ENCODE peak calls at places on chromosomes 12 and 14, in seven cellular contexts. M, A, K, H, B, S and Z are unnamed samples.

GRCh38 chr12:131720921-131721320 is 10.0 kb downstream of the SFSWAP start:
- DNase-seq in M (peak; percentile 29), A (no peak), K (no peak), H (peak; percentile 94), B (no peak), S (no peak), Z (no peak)

GRCh38 chr14:75982724-75983358 is 1.0 kb upstream of the TGFB3 start:
- DNase-seq in M (peak; percentile 35), A (no peak), K (no peak), H (no peak), B (peak; percentile 83), S (no peak), Z (peak; percentile 83)

GRCh38 chr12:115341442-115341841 is 657.5 kb upstream of the TBX3 start:
- DNase-seq in M (peak; percentile 90), A (peak; percentile 56), K (no peak), H (peak; percentile 99), B (peak; percentile 48), S (no peak), Z (no peak)

GRCh38 chr14:23694085-23694975 is 58.2 kb downstream of the DHRS2 start:
- DNase-seq in M (peak; percentile 5), A (no peak), K (no peak), H (peak; percentile 76), B (no peak), S (peak; percentile 21), Z (no peak)

GRCh38 chr12:77324763-77325468 is 259.5 kb upstream of the E2F7 start:
- DNase-seq in M (peak; percentile 68), A (no peak), K (no peak), H (peak; percentile 50), B (peak; percentile 63), S (peak; percentile 61), Z (no peak)

GRCh38 chr12:116727902-116728301 is 10.0 kb downstream of the SPRING1 start:
- DNase-seq in M (no peak), A (no peak), K (no peak), H (no peak), B (no peak), S (no peak), Z (no peak)

GRCh38 chr14:31806249-31806648 is 245.0 kb downstream of the NUBPL start:
- DNase-seq in M (no peak), A (no peak), K (no peak), H (no peak), B (no peak), S (no peak), Z (no peak)

GRCh38 chr12:39236994-39237393 is 205.9 kb downstream of the KIF21A start:
- DNase-seq in M (peak; percentile 70), A (no peak), K (no peak), H (peak; percentile 55), B (no peak), S (no peak), Z (no peak)

GRCh38 chr14:90444077-90444696 is 47.4 kb downstream of the CALM1 start:
- DNase-seq in M (no peak), A (peak; percentile 26), K (no peak), H (peak; percentile 99), B (no peak), S (no peak), Z (no peak)

GRCh38 chr12:123952037-123952436 is 20.6 kb downstream of the CCDC92 start:
- DNase-seq in M (no peak), A (no peak), K (no peak), H (no peak), B (no peak), S (no peak), Z (no peak)

GRCh38 chr12:132159555-132160003 is 15.3 kb downstream of the NOC4L start:
- DNase-seq in M (no peak), A (no peak), K (no peak), H (no peak), B (no peak), S (no peak), Z (no peak)

GRCh38 chr12:78628701-78629100 is 235.9 kb upstream of the SYT1 start:
- DNase-seq in M (no peak), A (no peak), K (no peak), H (no peak), B (no peak), S (no peak), Z (no peak)
- H3K27ac ChIP-seq in M (no peak overlapping the region), A (no peak overlapping the region), K (no peak overlapping the region), H (no peak overlapping the region), B (no peak overlapping the region), S (no peak overlapping the region), Z (no peak overlapping the region)

GRCh38 chr14:22476005-22476751 is 112.8 kb downstream of the DAD1 start:
- DNase-seq in M (no peak), A (no peak), K (no peak), H (no peak), B (no peak), S (no peak), Z (no peak)
- H3K27ac ChIP-seq in M (no peak overlapping the region), A (no peak overlapping the region), K (no peak overlapping the region), H (no peak overlapping the region), B (no peak overlapping the region), S (no peak overlapping the region), Z (no peak overlapping the region)

GRCh38 chr12:94139816-94140215 is 8.6 kb upstream of the PLXNC1 start:
- DNase-seq in M (no peak), A (no peak), K (no peak), H (no peak), B (no peak), S (no peak), Z (no peak)
- H3K27ac ChIP-seq in M (no peak overlapping the region), A (no peak overlapping the region), K (no peak overlapping the region), H (no peak overlapping the region), B (no peak overlapping the region), S (no peak overlapping the region), Z (no peak overlapping the region)

GRCh38 chr12:21814327-21814726 is 39.8 kb upstream of the KCNJ8 start:
- DNase-seq in M (no peak), A (no peak), K (no peak), H (no peak), B (no peak), S (no peak), Z (no peak)
- H3K27ac ChIP-seq in M (no peak overlapping the region), A (peak overlapping the region; percentile 72), K (no peak overlapping the region), H (no peak overlapping the region), B (no peak overlapping the region), S (no peak overlapping the region), Z (no peak overlapping the region)

GRCh38 chr14:82694820-82695219 is 1161.2 kb upstream of the SEL1L start:
- DNase-seq in M (no peak), A (no peak), K (no peak), H (peak; percentile 34), B (no peak), S (no peak), Z (no peak)
- H3K27ac ChIP-seq in M (no peak overlapping the region), A (no peak overlapping the region), K (no peak overlapping the region), H (no peak overlapping the region), B (no peak overlapping the region), S (no peak overlapping the region), Z (no peak overlapping the region)

DNA sequence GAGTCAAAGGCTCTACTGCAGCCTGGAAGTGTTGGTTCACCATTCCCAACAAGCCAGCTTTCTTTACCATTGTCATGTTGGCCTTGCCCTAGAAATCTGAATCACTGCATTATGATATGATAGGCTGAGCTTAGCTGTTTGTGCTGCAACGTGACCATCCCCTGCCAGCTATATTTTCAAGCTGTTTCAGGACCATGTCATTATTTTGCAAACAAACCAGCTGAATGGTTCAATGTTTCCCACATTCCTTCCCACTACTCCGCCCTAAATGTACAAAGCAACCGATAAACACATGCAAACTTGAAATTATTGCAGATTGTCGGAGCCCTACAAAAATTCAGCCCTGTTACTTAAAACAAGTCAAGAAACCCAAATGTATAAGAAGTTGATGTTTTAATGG is 136.1 kb downstream of the KICS2 start:
- DNase-seq in M (peak; percentile 61), A (no peak), K (no peak), H (no peak), B (no peak), S (no peak), Z (no peak)
- H3K27ac ChIP-seq in M (peak overlapping the region; percentile 91), A (no peak overlapping the region), K (no peak overlapping the region), H (no peak overlapping the region), B (no peak overlapping the region), S (no peak overlapping the region), Z (no peak overlapping the region)

DNA sequence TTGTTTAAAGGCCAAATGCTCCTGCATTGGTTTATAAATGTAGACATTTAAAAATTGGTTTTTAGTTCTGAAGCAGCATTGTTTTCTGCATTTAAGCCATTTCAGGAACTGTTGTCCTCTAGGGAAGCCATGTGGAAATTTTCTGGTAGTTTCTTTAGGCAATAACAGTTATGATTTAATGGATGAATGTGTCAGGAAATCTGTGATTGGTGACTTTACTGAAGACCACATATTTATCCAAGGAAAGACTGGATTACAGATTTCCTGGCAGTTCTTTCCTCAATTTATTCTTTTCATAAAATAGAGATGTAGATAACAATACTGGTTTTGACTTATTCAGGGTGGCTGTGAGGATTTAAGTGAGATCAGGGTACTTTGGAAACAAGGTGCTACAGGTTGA is 27.6 kb downstream of the TBC1D15 start:
- DNase-seq in M (no peak), A (no peak), K (no peak), H (no peak), B (no peak), S (no peak), Z (no peak)
- H3K27ac ChIP-seq in M (no peak overlapping the region), A (no peak overlapping the region), K (no peak overlapping the region), H (no peak overlapping the region), B (no peak overlapping the region), S (no peak overlapping the region), Z (peak overlapping the region; percentile 48)

DNA sequence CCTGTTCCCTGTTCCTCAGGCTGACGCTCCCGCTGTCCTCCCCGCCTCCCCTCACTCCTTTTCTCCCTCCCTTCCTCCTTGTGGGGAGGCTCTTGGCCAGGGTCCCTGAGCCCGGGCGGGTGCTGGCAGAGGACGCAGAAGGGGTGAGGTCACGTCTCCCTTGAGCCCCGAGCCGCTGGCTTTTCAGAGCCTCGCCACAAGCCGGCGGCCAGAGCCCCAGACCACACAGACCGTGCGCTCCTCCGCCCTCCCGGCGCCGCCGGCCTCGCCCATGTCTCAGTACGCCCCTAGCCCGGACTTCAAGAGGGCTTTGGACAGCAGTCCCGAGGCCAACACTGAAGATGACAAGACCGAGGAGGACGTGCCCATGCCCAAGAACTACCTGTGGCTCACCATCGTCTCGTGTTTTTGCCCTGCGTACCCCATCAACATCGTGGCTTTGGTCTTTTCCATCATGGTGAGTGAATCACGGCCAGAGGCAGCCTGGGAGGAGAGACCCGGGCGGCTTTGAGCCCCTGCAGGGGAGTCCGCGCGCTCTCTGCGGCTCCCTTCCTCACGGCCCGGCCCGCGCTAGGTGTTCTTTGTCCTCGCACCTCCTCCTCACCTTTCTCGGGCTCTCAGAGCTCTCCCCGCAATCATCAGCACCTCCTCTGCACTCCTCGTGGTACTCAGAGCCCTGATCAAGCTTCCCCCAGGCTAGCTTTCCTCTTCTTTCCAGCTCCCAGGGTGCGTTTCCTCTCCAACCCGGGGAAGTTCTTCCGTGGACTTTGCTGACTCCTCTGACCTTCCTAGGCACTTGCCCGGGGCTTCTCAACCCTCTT is at the start of gene TMEM233:
- DNase-seq in M (no peak), A (peak; percentile 60), K (no peak), H (no peak), B (no peak), S (no peak), Z (peak; percentile 7)
- H3K27ac ChIP-seq in M (no peak within 1 kb of the TSS), A (peak within 1 kb of the TSS; percentile 92), K (no peak within 1 kb of the TSS), H (no peak within 1 kb of the TSS), B (no peak within 1 kb of the TSS), S (no peak within 1 kb of the TSS), Z (no peak within 1 kb of the TSS)

GRCh38 chr12:79938843-79939242 is 3.9 kb upstream of the PPP1R12A start:
- DNase-seq in M (no peak), A (no peak), K (no peak), H (no peak), B (no peak), S (peak; percentile 65), Z (no peak)
- H3K27ac ChIP-seq in M (no peak overlapping the region), A (no peak overlapping the region), K (no peak overlapping the region), H (no peak overlapping the region), B (no peak overlapping the region), S (peak overlapping the region; percentile 19), Z (no peak overlapping the region)

GRCh38 chr14:69683971-69684370 is 72.6 kb downstream of the SUSD6 start:
- DNase-seq in M (no peak), A (no peak), K (no peak), H (no peak), B (no peak), S (peak; percentile 57), Z (no peak)
- H3K27ac ChIP-seq in M (no peak overlapping the region), A (peak overlapping the region; percentile 26), K (peak overlapping the region; percentile 61), H (peak overlapping the region; percentile 84), B (no peak overlapping the region), S (peak overlapping the region; percentile 40), Z (peak overlapping the region; percentile 83)